ENCODE peak calls at places on chromosomes 12 and 14, in nine cellular contexts. One of them, this sample, is unnamed.

GRCh38 chr12:116867523-116867922 is 13.7 kb downstream of the HRK start:
- DNase-seq in cortex of kidney: no peak
- DNase-seq in T-helper 2 cell: no peak
- DNase-seq in DMS153: no peak
- DNase-seq in activated CD4-positive, alpha-beta T cell treated with anti-CD3 and anti-CD28 coated beads, Interleukin-2, amount 50 U/mL, for 1 hour: no peak
- DNase-seq in NCI-H146: no peak
- DNase-seq in fibroblast of mammary gland: no peak
- DNase-seq in fibroblast of gingiva: no peak
- DNase-seq in lower lobe of right lung: no peak
- DNase-seq in this sample: no peak

GRCh38 chr14:89721991-89722390 is 232.5 kb downstream of the EFCAB11 start:
- DNase-seq in cortex of kidney: no peak
- DNase-seq in T-helper 2 cell: peak
- DNase-seq in DMS153: no peak
- DNase-seq in activated CD4-positive, alpha-beta T cell treated with anti-CD3 and anti-CD28 coated beads, Interleukin-2, amount 50 U/mL, for 1 hour: no peak
- DNase-seq in NCI-H146: no peak
- DNase-seq in fibroblast of mammary gland: no peak
- DNase-seq in fibroblast of gingiva: no peak
- DNase-seq in lower lobe of right lung: no peak
- DNase-seq in this sample: no peak

GRCh38 chr12:110744176-110744575 is 1.5 kb upstream of the PPP1CC start:
- DNase-seq in cortex of kidney: no peak
- DNase-seq in T-helper 2 cell: no peak
- DNase-seq in DMS153: no peak
- DNase-seq in activated CD4-positive, alpha-beta T cell treated with anti-CD3 and anti-CD28 coated beads, Interleukin-2, amount 50 U/mL, for 1 hour: no peak
- DNase-seq in NCI-H146: no peak
- DNase-seq in fibroblast of mammary gland: peak
- DNase-seq in fibroblast of gingiva: peak
- DNase-seq in lower lobe of right lung: no peak
- DNase-seq in this sample: peak

GRCh38 chr12:23621910-23622309 is 327.6 kb downstream of the SOX5 start:
- DNase-seq in cortex of kidney: no peak
- DNase-seq in T-helper 2 cell: no peak
- DNase-seq in DMS153: no peak
- DNase-seq in activated CD4-positive, alpha-beta T cell treated with anti-CD3 and anti-CD28 coated beads, Interleukin-2, amount 50 U/mL, for 1 hour: no peak
- DNase-seq in NCI-H146: peak
- DNase-seq in fibroblast of mammary gland: no peak
- DNase-seq in fibroblast of gingiva: no peak
- DNase-seq in lower lobe of right lung: no peak
- DNase-seq in this sample: no peak

GRCh38 chr12:115897718-115898117 is 379.8 kb downstream of the MED13L start:
- DNase-seq in cortex of kidney: no peak
- DNase-seq in T-helper 2 cell: no peak
- DNase-seq in DMS153: no peak
- DNase-seq in activated CD4-positive, alpha-beta T cell treated with anti-CD3 and anti-CD28 coated beads, Interleukin-2, amount 50 U/mL, for 1 hour: no peak
- DNase-seq in NCI-H146: no peak
- DNase-seq in fibroblast of mammary gland: peak
- DNase-seq in fibroblast of gingiva: no peak
- DNase-seq in lower lobe of right lung: no peak
- DNase-seq in this sample: peak

GRCh38 chr12:81542621-81543020 is 216.5 kb downstream of the PPFIA2 start:
- DNase-seq in cortex of kidney: no peak
- DNase-seq in T-helper 2 cell: no peak
- DNase-seq in DMS153: no peak
- DNase-seq in activated CD4-positive, alpha-beta T cell treated with anti-CD3 and anti-CD28 coated beads, Interleukin-2, amount 50 U/mL, for 1 hour: no peak
- DNase-seq in NCI-H146: no peak
- DNase-seq in fibroblast of mammary gland: no peak
- DNase-seq in fibroblast of gingiva: no peak
- DNase-seq in lower lobe of right lung: no peak
- DNase-seq in this sample: no peak

GRCh38 chr12:109704371-109705098 is 9.1 kb upstream of the FAM222A start:
- DNase-seq in cortex of kidney: no peak
- DNase-seq in T-helper 2 cell: no peak
- DNase-seq in DMS153: no peak
- DNase-seq in activated CD4-positive, alpha-beta T cell treated with anti-CD3 and anti-CD28 coated beads, Interleukin-2, amount 50 U/mL, for 1 hour: no peak
- DNase-seq in NCI-H146: no peak
- DNase-seq in fibroblast of mammary gland: no peak
- DNase-seq in fibroblast of gingiva: no peak
- DNase-seq in lower lobe of right lung: no peak
- DNase-seq in this sample: no peak

GRCh38 chr14:104157303-104157928 is 19.0 kb downstream of the KIF26A start:
- DNase-seq in cortex of kidney: no peak
- DNase-seq in T-helper 2 cell: no peak
- DNase-seq in DMS153: no peak
- DNase-seq in activated CD4-positive, alpha-beta T cell treated with anti-CD3 and anti-CD28 coated beads, Interleukin-2, amount 50 U/mL, for 1 hour: no peak
- DNase-seq in NCI-H146: no peak
- DNase-seq in fibroblast of mammary gland: no peak
- DNase-seq in fibroblast of gingiva: no peak
- DNase-seq in lower lobe of right lung: no peak
- DNase-seq in this sample: no peak

GRCh38 chr12:57176846-57177245 is 29.4 kb upstream of the LRP1-AS start:
- DNase-seq in cortex of kidney: no peak
- DNase-seq in T-helper 2 cell: no peak
- DNase-seq in DMS153: no peak
- DNase-seq in activated CD4-positive, alpha-beta T cell treated with anti-CD3 and anti-CD28 coated beads, Interleukin-2, amount 50 U/mL, for 1 hour: no peak
- DNase-seq in NCI-H146: no peak
- DNase-seq in fibroblast of mammary gland: peak
- DNase-seq in fibroblast of gingiva: no peak
- DNase-seq in lower lobe of right lung: no peak
- DNase-seq in this sample: no peak

GRCh38 chr12:31850268-31850667 is 108.9 kb upstream of the RESF1 start:
- DNase-seq in cortex of kidney: no peak
- DNase-seq in T-helper 2 cell: no peak
- DNase-seq in DMS153: no peak
- DNase-seq in activated CD4-positive, alpha-beta T cell treated with anti-CD3 and anti-CD28 coated beads, Interleukin-2, amount 50 U/mL, for 1 hour: no peak
- DNase-seq in NCI-H146: no peak
- DNase-seq in fibroblast of mammary gland: no peak
- DNase-seq in fibroblast of gingiva: no peak
- DNase-seq in lower lobe of right lung: no peak
- DNase-seq in this sample: peak

GRCh38 chr14:76710093-76711010 is 50.9 kb upstream of the VASH1 start:
- DNase-seq in cortex of kidney: no peak
- DNase-seq in T-helper 2 cell: peak
- DNase-seq in DMS153: peak
- DNase-seq in activated CD4-positive, alpha-beta T cell treated with anti-CD3 and anti-CD28 coated beads, Interleukin-2, amount 50 U/mL, for 1 hour: peak
- DNase-seq in NCI-H146: peak
- DNase-seq in fibroblast of mammary gland: peak
- DNase-seq in fibroblast of gingiva: peak
- DNase-seq in lower lobe of right lung: no peak
- DNase-seq in this sample: peak

GRCh38 chr14:24673059-24673458 is 39.1 kb upstream of the GZMB start:
- DNase-seq in cortex of kidney: no peak
- DNase-seq in T-helper 2 cell: peak
- DNase-seq in DMS153: no peak
- DNase-seq in activated CD4-positive, alpha-beta T cell treated with anti-CD3 and anti-CD28 coated beads, Interleukin-2, amount 50 U/mL, for 1 hour: no peak
- DNase-seq in NCI-H146: no peak
- DNase-seq in fibroblast of mammary gland: no peak
- DNase-seq in fibroblast of gingiva: no peak
- DNase-seq in lower lobe of right lung: no peak
- DNase-seq in this sample: no peak

GRCh38 chr14:60723218-60724079 is 702 bp downstream of the SIX4 start:
- DNase-seq in cortex of kidney: no peak
- DNase-seq in T-helper 2 cell: peak
- DNase-seq in DMS153: peak
- DNase-seq in activated CD4-positive, alpha-beta T cell treated with anti-CD3 and anti-CD28 coated beads, Interleukin-2, amount 50 U/mL, for 1 hour: peak
- DNase-seq in NCI-H146: peak
- DNase-seq in fibroblast of mammary gland: peak
- DNase-seq in fibroblast of gingiva: peak
- DNase-seq in lower lobe of right lung: peak
- DNase-seq in this sample: peak

GRCh38 chr12:110641512-110641911 is 27.6 kb downstream of the TCTN1 start:
- DNase-seq in cortex of kidney: no peak
- DNase-seq in T-helper 2 cell: no peak
- DNase-seq in DMS153: no peak
- DNase-seq in activated CD4-positive, alpha-beta T cell treated with anti-CD3 and anti-CD28 coated beads, Interleukin-2, amount 50 U/mL, for 1 hour: no peak
- DNase-seq in NCI-H146: no peak
- DNase-seq in fibroblast of mammary gland: peak
- DNase-seq in fibroblast of gingiva: no peak
- DNase-seq in lower lobe of right lung: no peak
- DNase-seq in this sample: peak

GRCh38 chr14:104678346-104678745 is 11.1 kb upstream of the INF2 start:
- DNase-seq in cortex of kidney: no peak
- DNase-seq in T-helper 2 cell: no peak
- DNase-seq in DMS153: no peak
- DNase-seq in activated CD4-positive, alpha-beta T cell treated with anti-CD3 and anti-CD28 coated beads, Interleukin-2, amount 50 U/mL, for 1 hour: no peak
- DNase-seq in NCI-H146: peak
- DNase-seq in fibroblast of mammary gland: no peak
- DNase-seq in fibroblast of gingiva: peak
- DNase-seq in lower lobe of right lung: peak
- DNase-seq in this sample: peak

GRCh38 chr12:50275545-50275944 is 7.8 kb downstream of the LIMA1 start:
- DNase-seq in cortex of kidney: no peak
- DNase-seq in T-helper 2 cell: peak
- DNase-seq in DMS153: no peak
- DNase-seq in activated CD4-positive, alpha-beta T cell treated with anti-CD3 and anti-CD28 coated beads, Interleukin-2, amount 50 U/mL, for 1 hour: no peak
- DNase-seq in NCI-H146: no peak
- DNase-seq in fibroblast of mammary gland: no peak
- DNase-seq in fibroblast of gingiva: no peak
- DNase-seq in lower lobe of right lung: no peak
- DNase-seq in this sample: no peak

GRCh38 chr12:100798799-100799198 is 4.2 kb downstream of the ANO4 start:
- DNase-seq in cortex of kidney: no peak
- DNase-seq in T-helper 2 cell: no peak
- DNase-seq in DMS153: no peak
- DNase-seq in activated CD4-positive, alpha-beta T cell treated with anti-CD3 and anti-CD28 coated beads, Interleukin-2, amount 50 U/mL, for 1 hour: no peak
- DNase-seq in NCI-H146: no peak
- DNase-seq in fibroblast of mammary gland: no peak
- DNase-seq in fibroblast of gingiva: no peak
- DNase-seq in lower lobe of right lung: no peak
- DNase-seq in this sample: no peak

GRCh38 chr12:116532428-116532827 is 26.8 kb upstream of the MAP1LC3B2 start:
- DNase-seq in cortex of kidney: no peak
- DNase-seq in T-helper 2 cell: no peak
- DNase-seq in DMS153: no peak
- DNase-seq in activated CD4-positive, alpha-beta T cell treated with anti-CD3 and anti-CD28 coated beads, Interleukin-2, amount 50 U/mL, for 1 hour: no peak
- DNase-seq in NCI-H146: no peak
- DNase-seq in fibroblast of mammary gland: no peak
- DNase-seq in fibroblast of gingiva: no peak
- DNase-seq in lower lobe of right lung: no peak
- DNase-seq in this sample: no peak

GRCh38 chr12:92467886-92468285 is 234.9 kb upstream of the PLEKHG7 start:
- DNase-seq in cortex of kidney: no peak
- DNase-seq in T-helper 2 cell: no peak
- DNase-seq in DMS153: no peak
- DNase-seq in activated CD4-positive, alpha-beta T cell treated with anti-CD3 and anti-CD28 coated beads, Interleukin-2, amount 50 U/mL, for 1 hour: no peak
- DNase-seq in NCI-H146: no peak
- DNase-seq in fibroblast of mammary gland: no peak
- DNase-seq in fibroblast of gingiva: no peak
- DNase-seq in lower lobe of right lung: no peak
- DNase-seq in this sample: peak